ENCODE peak calls at places on chromosomes 3 and 15, in nine cellular contexts. R is endothelial cell, D is astrocyte, Z is glutamatergic neuron, G is SK-N-SH, U is adrenal gland, N is GM10248, Y is ovary, T is Caco-2. C is an unnamed sample.

GRCh38 chr3:38438421-38438820 is 15.3 kb upstream of the ACVR2B start:
- DNase-seq in R (no peak), D (peak; percentile 51), Z (no peak), G (no peak), U (peak; percentile 50), N (no peak), Y (no peak), T (no peak), C (no peak)

GRCh38 chr15:52960283-52960682 is 170.1 kb upstream of the ONECUT1 start:
- DNase-seq in R (no peak), D (no peak), Z (no peak), G (no peak), U (no peak), N (no peak), Y (no peak), T (no peak), C (no peak)

GRCh38 chr3:146746190-146746589 is 141.0 kb upstream of the PLSCR5 start:
- DNase-seq in R (no peak), D (peak; percentile 46), Z (no peak), G (no peak), U (no peak), N (no peak), Y (no peak), T (no peak), C (peak; percentile 55)

GRCh38 chr15:71195242-71195641 is 80.0 kb downstream of the THSD4 start:
- DNase-seq in R (no peak), D (no peak), Z (no peak), G (no peak), U (no peak), N (no peak), Y (no peak), T (peak; percentile 29), C (no peak)

GRCh38 chr3:102083469-102083868 is 234.2 kb downstream of the NFKBIZ start:
- DNase-seq in R (no peak), D (no peak), Z (no peak), G (no peak), U (no peak), N (no peak), Y (no peak), T (no peak), C (no peak)

GRCh38 chr3:195790891-195791290 is 20.8 kb downstream of the MUC4 start:
- DNase-seq in R (no peak), D (no peak), Z (no peak), G (no peak), U (no peak), N (no peak), Y (no peak), T (no peak), C (no peak)

GRCh38 chr3:50170689-50171088 is 15.6 kb downstream of the SEMA3F start:
- DNase-seq in R (no peak), D (peak; percentile 61), Z (no peak), G (no peak), U (peak; percentile 57), N (no peak), Y (no peak), T (no peak), C (no peak)

GRCh38 chr3:77321646-77322045 is 281.7 kb downstream of the ROBO2 start:
- DNase-seq in R (no peak), D (peak; percentile 19), Z (no peak), G (no peak), U (no peak), N (no peak), Y (no peak), T (no peak), C (no peak)

GRCh38 chr3:59407425-59407824 is 357.6 kb upstream of the CFAP20DC start:
- DNase-seq in R (no peak), D (no peak), Z (no peak), G (no peak), U (no peak), N (no peak), Y (no peak), T (no peak), C (no peak)

GRCh38 chr3:59406943-59407342 is 357.1 kb upstream of the CFAP20DC start:
- DNase-seq in R (no peak), D (no peak), Z (no peak), G (no peak), U (no peak), N (peak; percentile 41), Y (no peak), T (no peak), C (no peak)

GRCh38 chr3:59411176-59411575 is 361.4 kb upstream of the CFAP20DC start:
- DNase-seq in R (no peak), D (no peak), Z (no peak), G (no peak), U (no peak), N (no peak), Y (no peak), T (no peak), C (no peak)

GRCh38 chr3:59411694-59412093 is 361.9 kb upstream of the CFAP20DC start:
- DNase-seq in R (no peak), D (no peak), Z (no peak), G (no peak), U (no peak), N (no peak), Y (no peak), T (no peak), C (peak; percentile 24)

GRCh38 chr3:59408047-59408624 is 358.3 kb upstream of the CFAP20DC start:
- DNase-seq in R (no peak), D (no peak), Z (no peak), G (no peak), U (no peak), N (no peak), Y (no peak), T (no peak), C (no peak)
- TF ChIP-seq CTCF in R (no peak), D (no peak), Z (no peak), G (no peak), U (no peak), N (no peak), Y (no peak), T (no peak), C (no peak)

GRCh38 chr15:85592148-85592547 is 202.6 kb downstream of the KLHL25 start:
- DNase-seq in R (no peak), D (peak; percentile 81), Z (no peak), G (peak; percentile 34), U (no peak), N (no peak), Y (no peak), T (no peak), C (peak; percentile 67)
- TF ChIP-seq CTCF in R (no peak), D (peak; percentile 34), Z (no peak), G (peak; percentile 66), U (no peak), N (no peak), Y (peak; percentile 7), T (no peak), C (peak; percentile 83)

GRCh38 chr3:31692714-31693113 is 160.0 kb downstream of the STT3B start:
- DNase-seq in R (no peak), D (no peak), Z (no peak), G (no peak), U (no peak), N (no peak), Y (no peak), T (no peak), C (no peak)

GRCh38 chr3:31688847-31689246 is 156.1 kb downstream of the STT3B start:
- DNase-seq in R (no peak), D (peak; percentile 20), Z (no peak), G (no peak), U (no peak), N (no peak), Y (no peak), T (no peak), C (no peak)

DNA sequence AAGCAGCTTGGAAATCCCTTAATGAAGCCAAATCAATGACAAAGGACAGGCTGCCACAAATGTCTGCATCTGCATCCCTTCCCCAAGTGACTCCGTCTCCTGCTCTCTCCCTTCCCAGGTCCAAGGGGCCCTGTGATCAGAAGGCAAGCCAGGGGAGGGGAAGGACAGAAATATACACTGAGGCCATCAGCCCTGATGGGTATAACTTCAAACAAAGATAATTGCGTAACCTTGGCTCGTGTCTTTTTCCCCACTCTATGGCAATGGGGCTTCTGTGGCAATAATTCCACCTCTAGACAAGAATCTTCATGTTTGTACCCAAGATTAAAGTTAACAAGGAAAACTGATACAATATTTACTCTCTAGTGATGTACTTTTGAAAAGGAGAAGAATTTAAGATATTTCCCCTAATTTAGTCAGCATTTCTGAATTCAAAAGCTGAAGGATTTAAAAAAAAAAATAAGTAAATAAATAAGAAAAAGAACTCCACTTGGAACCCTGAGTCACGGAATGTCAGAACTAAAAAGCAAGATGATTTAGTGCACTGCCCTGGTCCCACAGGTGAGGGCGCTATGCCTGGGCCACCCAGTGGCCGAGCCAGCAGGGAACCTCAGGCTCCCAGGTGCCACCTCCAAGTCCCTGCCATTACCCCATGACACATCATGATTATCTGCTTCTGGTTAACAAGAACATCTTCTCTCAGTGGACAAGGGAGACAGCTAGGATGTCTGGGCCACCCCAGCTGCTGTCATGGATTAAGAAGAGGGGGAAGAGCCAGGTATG is 154.5 kb downstream of the STT3B start:
- DNase-seq in R (no peak), D (no peak), Z (no peak), G (no peak), U (no peak), N (no peak), Y (no peak), T (no peak), C (no peak)
- TF ChIP-seq CTCF in R (peak; percentile 25), D (no peak), Z (peak; percentile 23), G (peak; percentile 10), U (no peak), N (no peak), Y (no peak), T (peak; percentile 35), C (peak; percentile 35)

GRCh38 chr3:133901083-133901482 is 5.4 kb upstream of the RAB6B start:
- DNase-seq in R (peak; percentile 28), D (no peak), Z (no peak), G (no peak), U (no peak), N (no peak), Y (no peak), T (no peak), C (no peak)
- TF ChIP-seq CTCF in R (peak; percentile 47), D (no peak), Z (peak; percentile 43), G (no peak), U (no peak), N (peak; percentile 11), Y (no peak), T (peak; percentile 47), C (no peak)

GRCh38 chr3:172310361-172310760 is 137.9 kb downstream of the GHSR start:
- DNase-seq in R (no peak), D (no peak), Z (no peak), G (no peak), U (no peak), N (no peak), Y (no peak), T (no peak), C (no peak)
- TF ChIP-seq CTCF in R (no peak), D (no peak), Z (no peak), G (no peak), U (no peak), N (no peak), Y (no peak), T (no peak), C (no peak)

GRCh38 chr15:47607750-47608149 is 109.6 kb upstream of the SEMA6D start:
- DNase-seq in R (no peak), D (peak; percentile 36), Z (no peak), G (peak; percentile 33), U (peak; percentile 53), N (no peak), Y (peak; percentile 31), T (no peak), C (no peak)
- TF ChIP-seq CTCF in R (no peak), D (no peak), Z (no peak), G (no peak), U (no peak), N (no peak), Y (no peak), T (no peak), C (no peak)

C was measured in foreskin keratinocyte.